ENCODE peak calls at places on chromosome 22, in five cellular contexts. Y, J, R, T and O are unnamed samples.

GRCh38 chr22:29269731-29270474 is 1.8 kb downstream of the EWSR1 start:
- DNase-seq in T (no peak), Y (peak), J (no peak), R (no peak), O (no peak)

GRCh38 chr22:27300661-27301285 is 500.8 kb downstream of the MN1 start:
- DNase-seq in T (no peak), Y (no peak), J (no peak), R (no peak), O (no peak)

GRCh38 chr22:36374603-36375024 is 13.2 kb downstream of the MYH9 start:
- DNase-seq in R (peak), Y (peak), T (peak), J (no peak), O (no peak)

GRCh38 chr22:45036154-45036553 is 26.3 kb upstream of the PHF21B start:
- DNase-seq in T (no peak), R (no peak), Y (peak), J (no peak), O (no peak)

GRCh38 chr22:44881624-44882023 is 128.2 kb downstream of the PHF21B start:
- DNase-seq in R (no peak), T (no peak), J (no peak), Y (no peak), O (no peak)

GRCh38 chr22:29306830-29307657 is 594 bp downstream of the GAS2L1 start:
- DNase-seq in Y (peak), T (peak), J (peak), R (peak), O (no peak)

GRCh38 chr22:33018232-33018864 is 39.8 kb downstream of the SYN3 start:
- DNase-seq in R (peak), J (peak), T (no peak), Y (peak), O (no peak)

GRCh38 chr22:30552719-30553118 is 6.2 kb upstream of the SEC14L6 start:
- DNase-seq in J (no peak), T (no peak), R (no peak), Y (no peak), O (no peak)

GRCh38 chr22:30045901-30046715 is 34.2 kb upstream of the HORMAD2 start:
- DNase-seq in J (no peak), R (no peak), T (no peak), Y (no peak), O (no peak)

GRCh38 chr22:29203883-29204282 is 1.8 kb upstream of the EMID1 start:
- DNase-seq in J (no peak), Y (no peak), T (no peak), R (no peak), O (no peak)

GRCh38 chr22:37050913-37051628 is 471 bp upstream of the KCTD17 start:
- DNase-seq in Y (no peak), J (no peak), T (no peak), R (no peak), O (no peak)

GRCh38 chr22:45895436-45896152 is 81.4 kb downstream of the WNT7B start:
- DNase-seq in Y (no peak), R (no peak), T (no peak), J (no peak), O (no peak)

GRCh38 chr22:22612516-22612915 is 31.9 kb upstream of the GGTLC2 start:
- DNase-seq in R (no peak), Y (no peak), J (no peak), T (no peak), O (no peak)

GRCh38 chr22:37215890-37216289 is 3.6 kb upstream of the SSTR3 start:
- DNase-seq in T (no peak), Y (no peak), J (no peak), R (no peak), O (no peak)

GRCh38 chr22:33867118-33867863 is 53.0 kb downstream of the LARGE1 start:
- DNase-seq in Y (no peak), J (no peak), T (peak), R (peak), O (no peak)

GRCh38 chr22:31064369-31064768 is 16.7 kb upstream of the SMTN start:
- DNase-seq in R (no peak), Y (no peak), J (no peak), T (no peak), O (no peak)

GRCh38 chr22:20802922-20803553 is 29.1 kb downstream of the SERPIND1 start:
- DNase-seq in R (no peak), Y (no peak), J (no peak), T (no peak), O (no peak)

GRCh38 chr22:37801946-37802309 is 5.8 kb upstream of the GCAT start:
- DNase-seq in R (no peak), J (no peak), T (peak), Y (no peak), O (no peak)

GRCh38 chr22:44108076-44108475 is 72.6 kb upstream of the PARVG start:
- DNase-seq in T (no peak), R (no peak), J (no peak), Y (no peak), O (no peak)

GRCh38 chr22:20428496-20429253 is 8.9 kb downstream of the SCARF2 start:
- DNase-seq in R (no peak), J (no peak), T (no peak), Y (no peak), O (no peak)

GRCh38 chr22:24973867-24974266 is 21.4 kb downstream of the KIAA1671 start:
- DNase-seq in T (peak), R (peak), Y (no peak), J (no peak), O (no peak)

GRCh38 chr22:44309137-44309536 is 3.6 kb downstream of the SHISAL1 start:
- DNase-seq in R (peak), Y (peak), J (no peak), T (no peak), O (peak)

GRCh38 chr22:37552560-37553163 is 7.6 kb upstream of the CDC42EP1 start:
- DNase-seq in J (no peak), T (no peak), Y (no peak), R (peak), O (no peak)

GRCh38 chr22:47806894-47807293 is 1044.4 kb downstream of the TBC1D22A start:
- DNase-seq in J (no peak), Y (no peak), T (no peak), R (no peak), O (no peak)

GRCh38 chr22:34696557-34696956 is 369.4 kb upstream of the ISX start:
- DNase-seq in Y (no peak), R (no peak), J (no peak), T (no peak), O (no peak)

GRCh38 chr22:32142600-32142999 is 16.5 kb downstream of the C22orf42 start:
- DNase-seq in R (no peak), T (no peak), Y (no peak), J (no peak), O (no peak)

GRCh38 chr22:30863161-30863833 is 105.3 kb downstream of the MORC2 start:
- DNase-seq in Y (no peak), J (no peak), T (peak), R (no peak), O (no peak)

GRCh38 chr22:20101638-20102037 is 14.3 kb upstream of the RANBP1 start:
- DNase-seq in R (no peak), T (no peak), Y (no peak), J (no peak), O (no peak)

GRCh38 chr22:26170795-26171194 is 1.5 kb downstream of the SEZ6L start:
- DNase-seq in Y (no peak), T (no peak), J (peak), R (no peak), O (no peak)

GRCh38 chr22:47309946-47310345 is 547.5 kb downstream of the TBC1D22A start:
- DNase-seq in R (no peak), Y (no peak), T (no peak), J (no peak), O (no peak)

GRCh38 chr22:46830001-46830715 is 67.7 kb downstream of the TBC1D22A start:
- DNase-seq in T (no peak), Y (peak), J (no peak), R (peak), O (peak)

GRCh38 chr22:35555351-35555915 is 14.8 kb downstream of the RASD2 start:
- DNase-seq in J (no peak), T (no peak), R (no peak), Y (no peak), O (no peak)

GRCh38 chr22:22461111-22461510 is 47.4 kb downstream of the ZNF280B start:
- DNase-seq in T (no peak), Y (no peak), J (no peak), R (no peak), O (no peak)

GRCh38 chr22:19799322-19800190 is 39.0 kb downstream of the TBX1 start:
- DNase-seq in T (no peak), Y (peak), R (no peak), J (no peak), O (peak)

GRCh38 chr22:47163876-47164513 is 401.5 kb downstream of the TBC1D22A start:
- DNase-seq in R (peak), T (peak), J (no peak), Y (no peak), O (no peak)

GRCh38 chr22:47691152-47691895 is 928.9 kb downstream of the TBC1D22A start:
- DNase-seq in J (no peak), R (no peak), T (no peak), Y (no peak), O (no peak)

GRCh38 chr22:41237036-41237706 is 3.6 kb downstream of the CHADL start:
- DNase-seq in Y (no peak), J (no peak), R (no peak), T (peak), O (no peak)
- H3K4me3 ChIP-seq in Y (peak), J (peak), R (peak), T (peak), O (peak)

GRCh38 chr22:49155039-49155808 is 672.4 kb downstream of the BRD1 start:
- DNase-seq in J (no peak), R (no peak), T (no peak), Y (no peak), O (no peak)

GRCh38 chr22:49152146-49152929 is 675.3 kb downstream of the BRD1 start:
- DNase-seq in J (no peak), R (no peak), Y (no peak), T (peak), O (no peak)

GRCh38 chr22:49152930-49153770 is 674.5 kb downstream of the BRD1 start:
- DNase-seq in Y (no peak), T (no peak), R (no peak), J (no peak), O (no peak)

GRCh38 chr22:49154433-49154832 is 673.2 kb downstream of the BRD1 start:
- DNase-seq in Y (no peak), J (no peak), T (peak), R (no peak), O (no peak)

DNA sequence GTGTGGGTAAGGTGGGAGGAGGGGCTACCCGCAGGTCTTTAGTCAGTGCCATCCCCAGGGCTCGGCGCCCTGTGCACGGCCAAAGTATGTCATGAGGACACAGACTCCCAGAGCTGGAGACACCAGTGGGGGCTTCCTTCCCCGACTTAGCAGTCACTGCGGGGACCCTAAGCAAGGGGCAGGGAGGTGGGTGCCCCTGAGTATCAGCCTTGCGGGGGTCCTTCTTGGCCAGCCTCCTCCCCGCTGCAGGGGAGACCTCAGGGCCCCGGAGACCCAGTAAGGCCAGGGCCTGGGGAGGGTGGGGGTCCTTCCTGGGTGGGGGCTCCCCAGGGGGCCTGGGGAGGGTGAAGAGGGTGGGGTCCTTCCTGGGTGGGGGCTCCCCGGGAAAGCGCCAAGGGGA is 673.8 kb downstream of the BRD1 start:
- DNase-seq in T (peak), J (no peak), Y (no peak), R (no peak), O (no peak)
- H3K4me3 ChIP-seq in T (no peak), J (no peak), Y (no peak), R (no peak), O (no peak)

DNA sequence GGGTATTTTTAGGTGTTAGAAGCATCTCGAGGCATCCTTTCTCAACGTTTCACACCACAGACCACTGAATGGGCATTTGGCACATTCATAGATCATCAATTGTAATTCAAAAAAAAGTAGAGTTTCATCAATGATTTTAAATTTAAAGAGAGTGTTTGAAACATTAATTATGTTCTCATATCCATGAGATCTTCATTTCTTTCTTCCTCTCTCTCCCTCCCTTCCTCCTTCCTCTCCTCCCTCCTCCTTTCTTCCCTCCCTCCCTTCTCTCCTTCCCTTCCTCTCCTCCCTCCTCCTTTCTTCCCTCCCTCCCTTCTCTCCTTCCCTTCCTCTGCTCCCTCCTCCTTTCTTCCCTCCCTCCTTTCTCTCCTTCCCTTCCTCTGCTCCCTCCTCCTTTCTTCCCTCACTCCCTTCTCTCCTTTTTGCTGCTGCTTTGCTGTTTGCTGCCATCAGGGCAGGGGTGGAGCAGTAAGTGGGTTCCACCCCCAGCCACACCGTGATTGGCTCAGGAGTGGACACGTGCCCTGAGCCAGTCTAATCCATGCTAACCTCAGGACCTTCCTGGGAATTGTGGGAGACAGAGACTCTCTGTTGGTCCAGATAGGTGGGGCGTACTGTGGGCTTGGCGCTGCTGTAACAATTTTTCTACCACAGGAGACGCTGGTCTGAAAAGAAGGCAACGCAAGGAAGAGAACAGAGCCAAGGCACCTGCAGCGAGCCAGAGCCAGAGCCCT is 33.8 kb upstream of the APOBEC3A start:
- DNase-seq in T (peak), R (peak), J (peak), Y (peak), O (peak)
- H3K4me3 ChIP-seq in T (no peak), R (no peak), J (peak), Y (peak), O (peak)

GRCh38 chr22:42934338-42934737 is 77.3 kb upstream of the ARFGAP3 start:
- DNase-seq in R (no peak), J (no peak), T (no peak), Y (no peak), O (no peak)
- H3K4me3 ChIP-seq in R (no peak), J (no peak), T (no peak), Y (no peak), O (no peak)

DNA sequence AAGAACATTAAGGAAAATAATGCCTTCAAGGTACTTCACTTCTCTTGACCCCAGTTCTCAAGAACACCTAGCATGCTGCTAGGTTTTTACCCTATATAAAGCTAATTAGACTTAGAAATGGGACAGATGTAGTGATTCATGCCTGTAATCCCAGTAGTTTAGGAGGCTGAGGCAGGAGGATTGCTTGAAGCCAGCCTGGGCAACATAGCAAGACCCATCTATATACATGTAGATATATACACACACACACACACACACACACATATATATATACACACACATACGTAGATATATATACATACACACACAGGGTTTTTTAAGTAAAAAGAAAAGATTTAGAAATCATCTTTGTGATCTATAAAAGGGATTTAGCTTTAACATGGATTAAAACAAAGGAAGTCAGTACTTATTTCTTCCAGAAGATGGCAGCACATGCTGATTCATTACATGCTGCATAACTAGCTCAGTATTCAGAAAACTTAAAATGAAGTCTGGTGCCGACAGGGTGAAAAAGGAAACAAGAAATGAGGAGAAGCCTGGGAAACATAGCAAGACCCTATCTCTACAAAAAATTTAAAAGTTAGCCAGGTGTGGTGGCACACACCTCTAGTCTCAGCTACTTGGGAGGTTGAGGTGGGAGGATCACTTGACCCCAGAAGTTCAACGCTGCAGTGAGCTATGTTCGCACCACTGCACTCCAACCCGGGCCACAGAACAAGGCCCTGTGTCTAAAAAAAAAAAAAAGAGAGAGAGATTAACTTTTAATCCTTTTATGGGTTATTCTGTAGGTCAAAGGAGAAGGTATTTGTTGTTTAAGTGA is 28.5 kb upstream of the RBX1 start:
- DNase-seq in R (no peak), Y (peak), J (no peak), T (no peak), O (peak)
- H3K4me3 ChIP-seq in R (no peak), Y (no peak), J (no peak), T (no peak), O (no peak)

DNA sequence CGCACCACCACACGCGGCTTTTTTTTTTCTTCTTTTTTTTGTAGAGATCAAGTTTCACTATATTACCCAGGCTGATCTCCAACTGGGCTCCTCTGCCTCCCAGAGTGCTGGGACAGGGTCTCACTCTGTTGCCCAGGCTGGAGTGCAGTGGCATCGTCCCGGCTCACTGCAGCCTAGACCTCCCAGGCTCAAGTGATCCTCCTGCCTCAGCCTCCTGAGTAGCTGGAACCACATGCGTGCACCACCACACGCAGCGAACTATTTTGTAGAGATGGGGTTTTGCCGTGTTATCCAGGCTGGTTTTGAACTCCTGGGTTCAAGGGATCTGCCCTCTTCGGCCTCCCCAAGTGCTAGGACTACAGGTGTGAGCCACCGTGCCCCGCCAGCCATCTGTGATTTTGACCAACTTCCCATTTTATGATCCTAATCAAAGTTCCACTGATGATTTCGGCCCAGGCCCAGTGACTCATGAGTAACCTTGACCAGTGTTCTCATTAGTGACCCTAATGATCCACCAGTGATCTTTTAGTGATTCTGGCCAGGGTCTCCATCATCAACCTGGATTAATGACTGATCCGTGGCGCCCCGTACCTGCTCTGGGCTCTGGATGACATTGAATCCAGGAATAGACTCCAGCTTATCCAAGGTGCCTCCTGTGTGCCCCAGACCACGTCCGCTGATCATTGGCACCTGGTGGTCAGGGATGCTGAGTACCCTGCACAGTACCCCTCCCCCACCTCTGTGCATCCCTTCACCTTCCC is 1.7 kb downstream of the TYMP start:
- DNase-seq in J (no peak), T (no peak), Y (no peak), R (no peak), O (no peak)
- H3K4me3 ChIP-seq in J (peak), T (no peak), Y (no peak), R (no peak), O (no peak)